ENCODE peak calls at places on chromosome 18, in nine cellular contexts. One of them, this sample, is unnamed.

GRCh38 chr18:12255626-12256026 is 1.5 kb downstream of the CIDEA start:
- DNase-seq in CD4-positive, alpha-beta T cell: no peak
- DNase-seq in nephron progenitor cell: no peak
- DNase-seq in mammary epithelial cell: peak
- DNase-seq in adrenal gland: no peak
- DNase-seq in lower leg skin: no peak
- DNase-seq in A673: no peak
- DNase-seq in RWPE1: peak
- DNase-seq in HL-60: no peak
- DNase-seq in this sample: no peak

GRCh38 chr18:48914581-48915251 is 36.0 kb downstream of the SMAD7 start:
- DNase-seq in CD4-positive, alpha-beta T cell: no peak
- DNase-seq in nephron progenitor cell: no peak
- DNase-seq in mammary epithelial cell: no peak
- DNase-seq in adrenal gland: no peak
- DNase-seq in lower leg skin: peak
- DNase-seq in A673: no peak
- DNase-seq in RWPE1: no peak
- DNase-seq in HL-60: no peak
- DNase-seq in this sample: no peak

GRCh38 chr18:4352746-4353522 is 102.2 kb downstream of the DLGAP1 start:
- DNase-seq in CD4-positive, alpha-beta T cell: no peak
- DNase-seq in nephron progenitor cell: peak
- DNase-seq in mammary epithelial cell: no peak
- DNase-seq in adrenal gland: no peak
- DNase-seq in lower leg skin: no peak
- DNase-seq in A673: peak
- DNase-seq in RWPE1: no peak
- DNase-seq in HL-60: no peak
- DNase-seq in this sample: no peak

GRCh38 chr18:61039251-61039650 is 294.0 kb upstream of the CDH20 start:
- DNase-seq in CD4-positive, alpha-beta T cell: no peak
- DNase-seq in nephron progenitor cell: no peak
- DNase-seq in mammary epithelial cell: no peak
- DNase-seq in adrenal gland: no peak
- DNase-seq in lower leg skin: no peak
- DNase-seq in A673: no peak
- DNase-seq in RWPE1: no peak
- DNase-seq in HL-60: no peak
- DNase-seq in this sample: no peak

GRCh38 chr18:48293954-48294893 is 115.0 kb downstream of the ZBTB7C start:
- DNase-seq in CD4-positive, alpha-beta T cell: no peak
- DNase-seq in nephron progenitor cell: no peak
- DNase-seq in mammary epithelial cell: peak
- DNase-seq in adrenal gland: peak
- DNase-seq in lower leg skin: peak
- DNase-seq in A673: no peak
- DNase-seq in RWPE1: no peak
- DNase-seq in HL-60: no peak
- DNase-seq in this sample: no peak

GRCh38 chr18:62741118-62741566 is 25.8 kb downstream of the PHLPP1 start:
- DNase-seq in CD4-positive, alpha-beta T cell: no peak
- DNase-seq in nephron progenitor cell: no peak
- DNase-seq in mammary epithelial cell: peak
- DNase-seq in adrenal gland: peak
- DNase-seq in lower leg skin: no peak
- DNase-seq in A673: peak
- DNase-seq in RWPE1: peak
- DNase-seq in HL-60: peak
- DNase-seq in this sample: no peak

GRCh38 chr18:22169011-22169888 is at the start of gene GATA6:
- DNase-seq in CD4-positive, alpha-beta T cell: no peak
- DNase-seq in nephron progenitor cell: peak
- DNase-seq in mammary epithelial cell: peak
- DNase-seq in adrenal gland: peak
- DNase-seq in lower leg skin: peak
- DNase-seq in A673: peak
- DNase-seq in RWPE1: peak
- DNase-seq in HL-60: peak
- DNase-seq in this sample: peak

GRCh38 chr18:36035253-36035652 is 32.1 kb downstream of the RPRD1A start:
- DNase-seq in CD4-positive, alpha-beta T cell: no peak
- DNase-seq in nephron progenitor cell: no peak
- DNase-seq in mammary epithelial cell: no peak
- DNase-seq in adrenal gland: no peak
- DNase-seq in lower leg skin: no peak
- DNase-seq in A673: peak
- DNase-seq in RWPE1: no peak
- DNase-seq in HL-60: no peak
- DNase-seq in this sample: peak

GRCh38 chr18:68533641-68534040 is 181.3 kb downstream of the TMX3 start:
- DNase-seq in CD4-positive, alpha-beta T cell: no peak
- DNase-seq in nephron progenitor cell: no peak
- DNase-seq in mammary epithelial cell: no peak
- DNase-seq in adrenal gland: no peak
- DNase-seq in lower leg skin: no peak
- DNase-seq in A673: peak
- DNase-seq in RWPE1: no peak
- DNase-seq in HL-60: no peak
- DNase-seq in this sample: no peak

GRCh38 chr18:6488956-6489355 is 74.2 kb upstream of the L3MBTL4 start:
- DNase-seq in CD4-positive, alpha-beta T cell: no peak
- DNase-seq in nephron progenitor cell: no peak
- DNase-seq in mammary epithelial cell: peak
- DNase-seq in adrenal gland: no peak
- DNase-seq in lower leg skin: no peak
- DNase-seq in A673: no peak
- DNase-seq in RWPE1: no peak
- DNase-seq in HL-60: no peak
- DNase-seq in this sample: no peak

GRCh38 chr18:69874058-69874457 is 73.6 kb downstream of the CD226 start:
- DNase-seq in CD4-positive, alpha-beta T cell: no peak
- DNase-seq in nephron progenitor cell: no peak
- DNase-seq in mammary epithelial cell: no peak
- DNase-seq in adrenal gland: no peak
- DNase-seq in lower leg skin: no peak
- DNase-seq in A673: no peak
- DNase-seq in RWPE1: no peak
- DNase-seq in HL-60: no peak
- DNase-seq in this sample: no peak

GRCh38 chr18:51128533-51128932 is 68.9 kb downstream of the MEX3C start:
- DNase-seq in CD4-positive, alpha-beta T cell: no peak
- DNase-seq in nephron progenitor cell: no peak
- DNase-seq in mammary epithelial cell: no peak
- DNase-seq in adrenal gland: no peak
- DNase-seq in lower leg skin: no peak
- DNase-seq in A673: peak
- DNase-seq in RWPE1: no peak
- DNase-seq in HL-60: no peak
- DNase-seq in this sample: no peak

GRCh38 chr18:56096861-56097260 is 508.9 kb upstream of the TCF4 start:
- DNase-seq in CD4-positive, alpha-beta T cell: no peak
- DNase-seq in nephron progenitor cell: no peak
- DNase-seq in mammary epithelial cell: no peak
- DNase-seq in adrenal gland: no peak
- DNase-seq in lower leg skin: no peak
- DNase-seq in A673: no peak
- DNase-seq in RWPE1: no peak
- DNase-seq in HL-60: no peak
- DNase-seq in this sample: no peak

GRCh38 chr18:62881509-62882016 is 166.2 kb downstream of the PHLPP1 start:
- DNase-seq in CD4-positive, alpha-beta T cell: no peak
- DNase-seq in nephron progenitor cell: no peak
- DNase-seq in mammary epithelial cell: peak
- DNase-seq in adrenal gland: peak
- DNase-seq in lower leg skin: no peak
- DNase-seq in A673: peak
- DNase-seq in RWPE1: peak
- DNase-seq in HL-60: no peak
- DNase-seq in this sample: peak

GRCh38 chr18:69387181-69387580 is 13.5 kb upstream of the DOK6 start:
- DNase-seq in CD4-positive, alpha-beta T cell: no peak
- DNase-seq in nephron progenitor cell: no peak
- DNase-seq in mammary epithelial cell: no peak
- DNase-seq in adrenal gland: no peak
- DNase-seq in lower leg skin: no peak
- DNase-seq in A673: peak
- DNase-seq in RWPE1: no peak
- DNase-seq in HL-60: no peak
- DNase-seq in this sample: no peak

GRCh38 chr18:68972176-68972575 is 174.3 kb downstream of the CCDC102B start:
- DNase-seq in CD4-positive, alpha-beta T cell: no peak
- DNase-seq in nephron progenitor cell: no peak
- DNase-seq in mammary epithelial cell: no peak
- DNase-seq in adrenal gland: no peak
- DNase-seq in lower leg skin: no peak
- DNase-seq in A673: no peak
- DNase-seq in RWPE1: no peak
- DNase-seq in HL-60: no peak
- DNase-seq in this sample: no peak

GRCh38 chr18:73717570-73717969 is 430.1 kb downstream of the FBXO15 start:
- DNase-seq in CD4-positive, alpha-beta T cell: no peak
- DNase-seq in nephron progenitor cell: no peak
- DNase-seq in mammary epithelial cell: no peak
- DNase-seq in adrenal gland: no peak
- DNase-seq in lower leg skin: no peak
- DNase-seq in A673: peak
- DNase-seq in RWPE1: peak
- DNase-seq in HL-60: no peak
- DNase-seq in this sample: peak

DNA sequence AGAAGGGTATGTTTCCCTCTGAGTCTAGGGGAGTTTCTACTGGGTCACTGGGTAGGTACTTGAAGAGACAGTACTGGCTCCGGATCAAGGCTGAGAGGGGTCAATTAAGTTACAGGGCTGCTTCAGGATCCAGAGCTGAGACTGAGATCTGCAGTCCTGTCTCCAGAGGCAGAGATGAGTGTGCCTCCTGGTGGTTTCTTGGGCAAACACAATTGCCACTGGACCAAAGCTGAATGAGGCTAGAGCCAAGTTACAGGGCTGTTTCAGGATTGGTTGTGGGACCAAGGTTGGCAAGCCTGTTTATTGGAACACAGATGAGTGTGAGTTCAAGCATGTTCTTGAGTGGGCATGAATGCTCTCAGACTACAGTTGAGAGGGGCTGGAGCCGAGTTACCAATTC is 157.9 kb downstream of the ADCYAP1 start:
- DNase-seq in CD4-positive, alpha-beta T cell: no peak
- DNase-seq in nephron progenitor cell: no peak
- DNase-seq in mammary epithelial cell: no peak
- DNase-seq in adrenal gland: no peak
- DNase-seq in lower leg skin: no peak
- DNase-seq in A673: no peak
- DNase-seq in RWPE1: no peak
- DNase-seq in HL-60: no peak
- DNase-seq in this sample: no peak
- TF ChIP-seq CTCF in CD4-positive, alpha-beta T cell: no peak
- TF ChIP-seq CTCF in nephron progenitor cell: no peak
- TF ChIP-seq CTCF in mammary epithelial cell: no peak
- TF ChIP-seq CTCF in adrenal gland: no peak
- TF ChIP-seq CTCF in lower leg skin: no peak
- TF ChIP-seq CTCF in A673: no peak
- TF ChIP-seq CTCF in RWPE1: no peak
- TF ChIP-seq CTCF in HL-60: no peak
- TF ChIP-seq CTCF in this sample: peak

GRCh38 chr18:58481321-58482180 is 147.3 kb downstream of the ALPK2 start:
- DNase-seq in CD4-positive, alpha-beta T cell: no peak
- DNase-seq in nephron progenitor cell: no peak
- DNase-seq in mammary epithelial cell: no peak
- DNase-seq in adrenal gland: no peak
- DNase-seq in lower leg skin: no peak
- DNase-seq in A673: no peak
- DNase-seq in RWPE1: no peak
- DNase-seq in HL-60: no peak
- DNase-seq in this sample: no peak

GRCh38 chr18:58490238-58490637 is 138.7 kb downstream of the ALPK2 start:
- DNase-seq in CD4-positive, alpha-beta T cell: no peak
- DNase-seq in nephron progenitor cell: no peak
- DNase-seq in mammary epithelial cell: no peak
- DNase-seq in adrenal gland: no peak
- DNase-seq in lower leg skin: no peak
- DNase-seq in A673: no peak
- DNase-seq in RWPE1: no peak
- DNase-seq in HL-60: no peak
- DNase-seq in this sample: no peak

GRCh38 chr18:58491113-58491696 is 137.7 kb downstream of the ALPK2 start:
- DNase-seq in CD4-positive, alpha-beta T cell: no peak
- DNase-seq in nephron progenitor cell: no peak
- DNase-seq in mammary epithelial cell: no peak
- DNase-seq in adrenal gland: no peak
- DNase-seq in lower leg skin: no peak
- DNase-seq in A673: no peak
- DNase-seq in RWPE1: no peak
- DNase-seq in HL-60: no peak
- DNase-seq in this sample: no peak

GRCh38 chr18:58484989-58485962 is 143.6 kb downstream of the ALPK2 start:
- DNase-seq in CD4-positive, alpha-beta T cell: no peak
- DNase-seq in nephron progenitor cell: peak
- DNase-seq in mammary epithelial cell: no peak
- DNase-seq in adrenal gland: peak
- DNase-seq in lower leg skin: no peak
- DNase-seq in A673: peak
- DNase-seq in RWPE1: no peak
- DNase-seq in HL-60: no peak
- DNase-seq in this sample: no peak
- TF ChIP-seq CTCF in CD4-positive, alpha-beta T cell: no peak
- TF ChIP-seq CTCF in nephron progenitor cell: no peak
- TF ChIP-seq CTCF in mammary epithelial cell: no peak
- TF ChIP-seq CTCF in adrenal gland: no peak
- TF ChIP-seq CTCF in lower leg skin: no peak
- TF ChIP-seq CTCF in A673: peak
- TF ChIP-seq CTCF in RWPE1: no peak
- TF ChIP-seq CTCF in HL-60: no peak
- TF ChIP-seq CTCF in this sample: no peak

DNA sequence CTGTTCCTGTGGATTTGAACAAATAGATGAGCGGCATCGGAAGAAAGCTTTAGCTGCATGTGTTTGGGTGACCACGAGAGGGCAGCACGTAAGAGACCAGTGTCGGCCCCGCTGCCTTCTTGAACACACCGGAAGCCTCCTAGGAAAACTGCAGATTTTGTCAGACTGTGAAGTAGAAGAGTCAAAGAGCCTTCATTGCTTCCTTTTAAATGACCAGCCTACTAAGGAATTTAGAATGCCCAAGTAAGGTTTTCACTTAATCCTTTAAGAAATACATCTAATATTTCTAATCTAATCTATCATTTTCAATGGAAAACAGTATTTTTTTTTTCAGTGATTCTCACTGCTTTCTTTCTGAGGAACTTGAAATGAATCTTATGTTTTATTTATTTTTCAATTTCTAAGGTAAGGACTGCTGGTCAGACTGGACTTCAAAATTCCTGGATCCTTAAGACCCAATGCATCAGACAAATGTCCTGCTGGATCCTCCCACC is 55.4 kb upstream of the SEC11C start:
- DNase-seq in CD4-positive, alpha-beta T cell: peak
- DNase-seq in nephron progenitor cell: peak
- DNase-seq in mammary epithelial cell: peak
- DNase-seq in adrenal gland: peak
- DNase-seq in lower leg skin: peak
- DNase-seq in A673: peak
- DNase-seq in RWPE1: peak
- DNase-seq in HL-60: peak
- DNase-seq in this sample: peak
- TF ChIP-seq CTCF in CD4-positive, alpha-beta T cell: peak
- TF ChIP-seq CTCF in nephron progenitor cell: peak
- TF ChIP-seq CTCF in mammary epithelial cell: peak
- TF ChIP-seq CTCF in adrenal gland: peak
- TF ChIP-seq CTCF in lower leg skin: peak
- TF ChIP-seq CTCF in A673: peak
- TF ChIP-seq CTCF in RWPE1: peak
- TF ChIP-seq CTCF in HL-60: peak
- TF ChIP-seq CTCF in this sample: peak

GRCh38 chr18:46464926-46465655 is 191.9 kb downstream of the LOXHD1 start:
- DNase-seq in CD4-positive, alpha-beta T cell: no peak
- DNase-seq in nephron progenitor cell: no peak
- DNase-seq in mammary epithelial cell: no peak
- DNase-seq in adrenal gland: peak
- DNase-seq in lower leg skin: peak
- DNase-seq in A673: no peak
- DNase-seq in RWPE1: no peak
- DNase-seq in HL-60: no peak
- DNase-seq in this sample: no peak
- TF ChIP-seq CTCF in CD4-positive, alpha-beta T cell: no peak
- TF ChIP-seq CTCF in nephron progenitor cell: peak
- TF ChIP-seq CTCF in mammary epithelial cell: peak
- TF ChIP-seq CTCF in adrenal gland: no peak
- TF ChIP-seq CTCF in lower leg skin: no peak
- TF ChIP-seq CTCF in A673: peak
- TF ChIP-seq CTCF in RWPE1: no peak
- TF ChIP-seq CTCF in HL-60: no peak
- TF ChIP-seq CTCF in this sample: peak